ENCODE peak calls at places on chromosome 14, in five cellular contexts. Z is MV-4-11; H is iPS-NIHi11; U is GM13977; L is stimulated activated naive B cell treated with anti-CD40 and anti-IgM and Interleukin-4, amounts not matched to agents 10 μg/mL and 1 μg/mL and 100 μg/mL, for 72 hours. D is an unnamed sample.

GRCh38 chr14:102629011-102629444 is 36.6 kb downstream of the RCOR1 start:
- DNase-seq in U (no peak), Z (peak), H (no peak), L (no peak), D (no peak)

GRCh38 chr14:63952933-63953437 is 100.2 kb downstream of the SYNE2 start:
- DNase-seq in H (no peak), U (no peak), Z (no peak), L (no peak), D (no peak)

GRCh38 chr14:50999726-51000125 is 55.4 kb upstream of the PYGL start:
- DNase-seq in Z (no peak), U (no peak), L (no peak), H (no peak), D (no peak)

GRCh38 chr14:69543341-69544249 is 31.1 kb downstream of the CCDC177 start:
- DNase-seq in Z (peak), U (no peak), H (peak), L (no peak), D (peak)

GRCh38 chr14:92088494-92088893 is 17.9 kb downstream of the ATXN3 start:
- DNase-seq in U (no peak), Z (no peak), L (no peak), H (no peak), D (no peak)

GRCh38 chr14:30214456-30215090 is 286.9 kb upstream of the PRKD1 start:
- DNase-seq in H (peak), L (no peak), Z (peak), U (peak), D (peak)

GRCh38 chr14:76101384-76101783 is 50.3 kb upstream of the GPATCH2L start:
- DNase-seq in Z (no peak), H (no peak), L (no peak), U (no peak), D (no peak)

GRCh38 chr14:35992816-35993511 is 166.8 kb downstream of the BRMS1L start:
- DNase-seq in Z (no peak), H (no peak), L (no peak), U (no peak), D (no peak)

GRCh38 chr14:23951590-23952143 is 1.9 kb upstream of the DHRS4 start:
- DNase-seq in Z (no peak), L (no peak), U (no peak), H (no peak), D (peak)

GRCh38 chr14:86990396-86990795 is 1002.6 kb downstream of the GALC start:
- DNase-seq in L (no peak), U (no peak), H (no peak), Z (no peak), D (no peak)

GRCh38 chr14:42149609-42150261 is 543.1 kb downstream of the LRFN5 start:
- DNase-seq in U (no peak), H (no peak), L (no peak), Z (peak), D (no peak)

D was measured in ELF-1.